ENCODE peak calls at places on chromosomes 3 and 15, in six cellular contexts. Q is PC-9, O is choroid plexus epithelial cell, D is A673, C is H7, P is GM12865. L is an unnamed sample.
A peak's percentile ranks its signal among the peaks of the same experiment; 100 is the strongest.

GRCh38 chr3:125108833-125109540 is 53.2 kb upstream of the HEG1 start:
- DNase-seq in D (no peak), Q (no peak), P (peak; percentile 63), O (no peak), C (no peak), L (no peak)

GRCh38 chr3:113147608-113148306 is 63.6 kb upstream of the BOC start:
- DNase-seq in P (no peak), D (no peak), O (no peak), Q (no peak), C (no peak), L (no peak)

GRCh38 chr3:46478341-46478740 is 13.6 kb upstream of the LTF start:
- DNase-seq in P (no peak), C (no peak), D (no peak), Q (no peak), O (no peak), L (no peak)

GRCh38 chr3:622314-622713 is 425.8 kb downstream of the CHL1 start:
- DNase-seq in P (no peak), D (no peak), O (no peak), Q (no peak), C (no peak), L (no peak)

GRCh38 chr15:50970524-50970923 is 62.0 kb downstream of the AP4E1 start:
- DNase-seq in O (no peak), C (no peak), P (peak; percentile 49), D (no peak), Q (no peak), L (no peak)

GRCh38 chr3:170603770-170604510 is 18.1 kb upstream of the SLC7A14 start:
- DNase-seq in D (peak; percentile 6), O (peak; percentile 34), C (no peak), Q (no peak), P (no peak), L (no peak)

GRCh38 chr3:13207975-13208705 is 134.9 kb upstream of the IQSEC1 start:
- DNase-seq in Q (no peak), P (no peak), D (no peak), O (no peak), C (peak; percentile 56), L (no peak)

GRCh38 chr3:87359807-87360206 is 83.4 kb upstream of the POU1F1 start:
- DNase-seq in C (no peak), O (no peak), P (no peak), Q (peak; percentile 30), D (no peak), L (no peak)

GRCh38 chr3:127408684-127409420 is 121.0 kb upstream of the PRR20G start:
- DNase-seq in D (no peak), Q (no peak), O (no peak), C (peak; percentile 76), P (peak; percentile 44), L (no peak)

GRCh38 chr3:118991775-118992174 is 42.9 kb downstream of the IGSF11 start:
- DNase-seq in D (no peak), Q (no peak), O (no peak), P (no peak), C (no peak), L (no peak)

GRCh38 chr15:49235446-49236207 is 65.6 kb downstream of the GALK2 start:
- DNase-seq in O (peak; percentile 92), D (peak; percentile 84), C (peak; percentile 12), P (peak; percentile 76), Q (peak; percentile 30), L (peak; percentile 73)

GRCh38 chr15:29677871-29678431 is 144.3 kb downstream of the TJP1 start:
- DNase-seq in Q (no peak), P (no peak), D (no peak), O (no peak), C (no peak), L (no peak)

GRCh38 chr3:15055019-15055557 is 10.0 kb downstream of the MRPS25 start:
- DNase-seq in O (peak; percentile 28), D (no peak), P (peak; percentile 73), Q (no peak), C (no peak), L (no peak)

GRCh38 chr3:146539315-146539714 is 5.1 kb downstream of the PLSCR1 start:
- DNase-seq in C (no peak), O (peak; percentile 79), D (no peak), Q (no peak), P (no peak), L (no peak)

GRCh38 chr3:133038731-133039398 is 674 bp downstream of the TMEM108 start:
- DNase-seq in D (no peak), O (peak; percentile 7), P (no peak), Q (no peak), C (peak; percentile 73), L (no peak)

GRCh38 chr3:141915016-141915415 is 38.6 kb downstream of the ATP1B3 start:
- DNase-seq in P (no peak), C (no peak), Q (no peak), D (peak; percentile 6), O (peak; percentile 30), L (no peak)

GRCh38 chr3:105676621-105677300 is 192.1 kb downstream of the CBLB start:
- DNase-seq in P (no peak), D (no peak), C (no peak), Q (no peak), O (no peak), L (no peak)

GRCh38 chr3:186589115-186589514 is 18.6 kb downstream of the DNAJB11 start:
- DNase-seq in Q (peak; percentile 18), D (peak; percentile 50), O (peak; percentile 75), C (no peak), P (no peak), L (no peak)

GRCh38 chr3:149971403-149972075 is 844 bp upstream of the PFN2 start:
- DNase-seq in P (no peak), D (peak; percentile 89), O (peak; percentile 65), Q (peak; percentile 69), C (no peak), L (peak; percentile 42)

GRCh38 chr15:63944681-63944955 is 101.7 kb downstream of the DAPK2 start:
- DNase-seq in D (no peak), P (no peak), C (no peak), O (no peak), Q (no peak), L (no peak)

GRCh38 chr15:77023576-77024272 is 28.8 kb downstream of the PSTPIP1 start:
- DNase-seq in P (no peak), O (no peak), D (no peak), C (peak; percentile 63), Q (no peak), L (no peak)

GRCh38 chr3:14879161-14879888 is 60.6 kb downstream of the FGD5 start:
- DNase-seq in P (no peak), D (peak; percentile 31), O (peak; percentile 43), C (peak; percentile 74), Q (no peak), L (peak; percentile 90)

GRCh38 chr3:99410789-99411311 is 227.5 kb upstream of the COL8A1 start:
- DNase-seq in C (no peak), Q (peak; percentile 13), P (peak; percentile 63), D (no peak), O (peak; percentile 88), L (no peak)

DNA sequence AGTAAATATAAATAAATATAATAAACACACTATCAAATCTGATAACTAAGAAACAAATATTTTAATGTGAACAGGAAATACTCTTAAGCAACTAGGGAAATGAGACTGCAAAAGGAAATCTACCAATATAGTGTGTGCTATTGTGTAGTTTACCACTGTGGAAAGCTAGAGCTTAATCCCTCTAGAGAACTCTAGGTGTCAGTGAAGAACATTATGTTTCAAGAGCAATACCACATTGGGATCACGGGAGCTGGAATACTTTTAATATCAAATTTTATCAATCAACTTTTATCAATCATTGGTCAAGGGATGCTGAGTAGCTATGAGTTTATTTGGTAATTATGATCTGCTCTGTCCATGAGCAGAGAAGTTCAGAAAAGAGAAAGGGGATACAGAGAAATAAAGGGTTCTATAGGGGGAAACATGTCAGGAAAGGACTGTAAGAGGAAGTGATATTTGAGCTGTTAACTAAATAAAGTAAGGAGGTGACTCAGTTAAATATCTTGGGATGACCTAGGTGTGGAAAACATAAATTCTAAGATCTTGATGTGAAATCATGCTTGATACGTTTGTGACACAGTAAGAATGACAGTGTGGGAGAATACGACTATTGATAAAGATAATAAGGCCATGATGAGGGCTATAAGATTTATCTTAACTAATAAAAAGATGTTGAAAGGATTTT is 762.2 kb upstream of the ALCAM start:
- DNase-seq in D (peak; percentile 37), Q (no peak), P (no peak), C (no peak), O (peak; percentile 75), L (no peak)
- H3K4me3 ChIP-seq in D (no peak overlapping the region), Q (peak overlapping the region; percentile 11), P (no peak overlapping the region), C (no peak overlapping the region), O (peak overlapping the region; percentile 41), L (no peak overlapping the region)

DNA sequence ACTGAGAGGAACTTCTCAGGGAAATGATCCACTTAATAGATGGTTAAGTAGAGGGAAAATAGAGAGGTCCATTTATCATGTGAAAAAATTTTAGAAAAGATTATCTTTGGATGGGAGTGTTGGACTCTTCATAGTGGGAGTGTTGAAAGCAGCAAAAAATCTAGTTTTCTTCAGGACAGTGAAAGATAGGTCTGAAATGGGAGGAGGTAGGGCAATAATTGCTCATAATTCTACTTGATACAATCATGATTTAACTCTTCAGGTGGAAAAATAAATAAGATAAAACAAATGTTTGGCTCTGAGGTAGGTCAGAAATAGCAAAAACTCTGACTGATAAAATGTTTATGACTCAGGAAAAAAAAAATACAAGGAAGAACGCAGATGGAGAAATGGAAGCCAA is 144.1 kb upstream of the DPH6 start:
- DNase-seq in Q (no peak), D (no peak), O (peak; percentile 33), P (no peak), C (no peak), L (no peak)
- H3K4me3 ChIP-seq in Q (no peak overlapping the region), D (no peak overlapping the region), O (no peak overlapping the region), P (no peak overlapping the region), C (no peak overlapping the region), L (no peak overlapping the region)

GRCh38 chr3:31369637-31370036 is 163.1 kb upstream of the STT3B start:
- DNase-seq in C (no peak), Q (no peak), D (no peak), P (no peak), O (peak; percentile 48), L (no peak)
- H3K4me3 ChIP-seq in C (no peak overlapping the region), Q (no peak overlapping the region), D (no peak overlapping the region), P (no peak overlapping the region), O (no peak overlapping the region), L (no peak overlapping the region)

GRCh38 chr15:90667063-90667754 is 49.9 kb upstream of the BLM start:
- DNase-seq in C (no peak), Q (peak; percentile 9), D (no peak), O (no peak), P (no peak), L (no peak)

GRCh38 chr15:90665288-90666134 is 51.6 kb upstream of the BLM start:
- DNase-seq in O (peak; percentile 62), P (peak; percentile 96), Q (peak; percentile 69), C (peak; percentile 69), D (peak; percentile 58), L (no peak)

GRCh38 chr15:90671216-90671615 is 45.9 kb upstream of the BLM start:
- DNase-seq in Q (no peak), O (no peak), C (no peak), D (no peak), P (no peak), L (no peak)

GRCh38 chr15:90664650-90665287 is 52.4 kb upstream of the BLM start:
- DNase-seq in D (no peak), P (peak; percentile 76), C (no peak), Q (peak; percentile 11), O (peak; percentile 60), L (no peak)

GRCh38 chr15:90666135-90666909 is 50.8 kb upstream of the BLM start:
- DNase-seq in P (no peak), C (no peak), D (no peak), O (no peak), Q (no peak), L (no peak)
- H3K4me3 ChIP-seq in P (peak overlapping the region; percentile 75), C (no peak overlapping the region), D (peak overlapping the region; percentile 51), O (peak overlapping the region; percentile 75), Q (peak overlapping the region; percentile 75), L (peak overlapping the region; percentile 61)